ENCODE peak calls at places on chromosomes 4 and X, in six cellular contexts. R is mammary epithelial cell, D is upper lobe of right lung, H is colonic mucosa, K is heart left ventricle, Q is kidney. W is an unnamed sample. For H3K9me3, the result is how much of the 10 kb centered on the place peaks cover.

GRCh38 chr4:170193496-170193895 is 103.7 kb upstream of the AADAT start:
- DNase-seq in K (no peak), Q (no peak), R (peak), D (no peak), H (no peak), W (no peak)

GRCh38 chr4:36187723-36188333 is 56.5 kb downstream of the ARAP2 start:
- DNase-seq in R (peak), Q (no peak), K (no peak), H (no peak), D (no peak), W (no peak)

GRCh38 chr4:3683077-3683743 is 83.0 kb upstream of the ADRA2C start:
- DNase-seq in D (peak), Q (no peak), R (no peak), H (no peak), K (no peak), W (no peak)

GRCh38 chrX:34350552-34350951 is 218.4 kb upstream of the FAM47A start:
- DNase-seq in R (no peak), H (no peak), Q (no peak), K (no peak), D (no peak), W (no peak)

GRCh38 chr4:169015237-169015636 is 5.2 kb upstream of the CBR4 start:
- DNase-seq in D (no peak), K (no peak), H (no peak), R (no peak), Q (no peak), W (peak)

GRCh38 chrX:114058988-114059418 is 524.9 kb upstream of the HTR2C start:
- DNase-seq in H (peak), R (no peak), K (no peak), D (no peak), Q (no peak), W (no peak)

GRCh38 chrX:54181196-54181953 is 1.7 kb downstream of the FAM120C start:
- DNase-seq in R (no peak), H (no peak), D (no peak), K (no peak), Q (no peak), W (no peak)

GRCh38 chrX:153875391-153876111 is 10.4 kb downstream of the L1CAM start:
- DNase-seq in H (peak), D (peak), K (no peak), R (no peak), Q (peak), W (peak)

GRCh38 chr4:123545569-123546122 is 149.1 kb downstream of the SPRY1 start:
- DNase-seq in H (no peak), D (no peak), R (no peak), K (no peak), Q (no peak), W (no peak)
- H3K27ac ChIP-seq in H (peak), D (peak), R (no peak), K (no peak), Q (peak), W (peak)

GRCh38 chrX:144791298-144791697 is 456.0 kb upstream of the SPANXN1 start:
- DNase-seq in R (peak), H (no peak), K (no peak), D (no peak), Q (no peak), W (no peak)

GRCh38 chrX:144790148-144790547 is 457.2 kb upstream of the SPANXN1 start:
- DNase-seq in K (no peak), R (no peak), D (no peak), Q (no peak), H (no peak), W (no peak)
- H3K9me3 ChIP-seq in K (under half), R (under half), D (under half), Q (under half), H (under half), W (under half)

DNA sequence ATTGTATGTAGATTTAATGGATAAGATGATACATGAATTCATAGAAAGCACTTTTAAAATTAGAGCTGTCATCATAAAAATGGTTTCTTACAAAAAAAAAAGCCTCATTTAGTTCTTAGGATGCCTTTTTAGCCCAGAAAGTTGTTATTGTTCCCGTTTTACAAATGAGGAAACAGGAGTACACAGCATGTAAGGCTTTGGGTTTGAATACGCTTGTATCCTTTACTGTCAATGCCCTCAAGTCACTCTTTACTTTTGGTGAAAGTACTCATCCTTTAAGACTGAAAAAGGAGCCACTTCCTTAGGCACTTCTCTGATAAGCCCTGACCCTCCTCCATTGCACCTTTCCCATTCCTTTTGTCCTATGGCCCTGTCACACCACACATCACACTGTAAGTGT is 4.9 kb downstream of the EREG start:
- DNase-seq in D (no peak), H (no peak), R (no peak), K (no peak), Q (no peak), W (no peak)
- H3K27ac ChIP-seq in D (no peak), H (no peak), R (no peak), K (no peak), Q (no peak), W (no peak)

GRCh38 chr4:188091-188490 is 63.8 kb downstream of the ZNF718 start:
- DNase-seq in Q (no peak), R (no peak), D (no peak), H (no peak), K (no peak), W (no peak)
- H3K9me3 ChIP-seq in Q (under half), R (under half), D (under half), H (under half), K (under half), W (under half)

DNA sequence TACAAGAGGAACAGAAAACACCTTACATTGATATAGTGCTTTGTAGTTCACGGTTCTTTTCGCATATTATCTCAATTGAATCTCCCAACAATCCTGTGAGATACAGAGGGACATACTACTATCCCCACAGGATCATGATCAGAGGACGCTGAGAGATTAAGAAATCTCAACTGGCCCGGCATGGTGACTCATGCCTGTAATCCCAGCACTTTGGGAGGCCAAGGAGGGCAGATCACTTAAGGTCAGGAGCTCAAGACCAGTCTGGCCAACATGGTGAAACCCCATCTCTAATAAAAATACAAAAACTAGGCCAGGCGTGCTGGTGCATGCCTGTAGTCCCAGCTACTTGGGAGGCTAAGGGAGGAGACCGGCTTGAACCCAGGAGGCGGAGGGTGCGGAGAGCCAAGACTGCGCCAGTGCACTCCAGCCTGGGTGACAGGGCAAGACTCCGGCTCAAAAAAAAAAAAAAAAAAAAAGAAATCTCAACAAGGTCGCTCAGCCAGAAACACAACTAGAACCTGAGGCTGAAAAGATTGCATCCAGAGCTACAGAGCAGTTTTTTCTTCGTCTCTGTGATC is 7.4 kb downstream of the APOO start:
- DNase-seq in R (peak), H (no peak), D (no peak), K (peak), Q (no peak), W (peak)
- H3K27ac ChIP-seq in R (peak), H (no peak), D (peak), K (peak), Q (no peak), W (no peak)

GRCh38 chr4:6059375-6059805 is 41.2 kb upstream of the C4orf50 start:
- DNase-seq in D (no peak), Q (no peak), R (no peak), H (no peak), K (no peak), W (no peak)

GRCh38 chr4:6055436-6055835 is 37.2 kb upstream of the C4orf50 start:
- DNase-seq in H (no peak), R (no peak), Q (no peak), K (no peak), D (no peak), W (no peak)

GRCh38 chr4:6055030-6055429 is 36.8 kb upstream of the C4orf50 start:
- DNase-seq in Q (no peak), K (no peak), R (no peak), H (no peak), D (no peak), W (no peak)

GRCh38 chr4:6058531-6059374 is 40.5 kb upstream of the C4orf50 start:
- DNase-seq in K (no peak), H (no peak), R (no peak), D (no peak), Q (no peak), W (no peak)

GRCh38 chr4:6056976-6057766 is 38.9 kb upstream of the C4orf50 start:
- DNase-seq in H (no peak), R (no peak), K (no peak), D (peak), Q (no peak), W (no peak)
- H3K9me3 ChIP-seq in H (under half), R (half or more), K (under half), D (under half), Q (under half), W (under half)

DNA sequence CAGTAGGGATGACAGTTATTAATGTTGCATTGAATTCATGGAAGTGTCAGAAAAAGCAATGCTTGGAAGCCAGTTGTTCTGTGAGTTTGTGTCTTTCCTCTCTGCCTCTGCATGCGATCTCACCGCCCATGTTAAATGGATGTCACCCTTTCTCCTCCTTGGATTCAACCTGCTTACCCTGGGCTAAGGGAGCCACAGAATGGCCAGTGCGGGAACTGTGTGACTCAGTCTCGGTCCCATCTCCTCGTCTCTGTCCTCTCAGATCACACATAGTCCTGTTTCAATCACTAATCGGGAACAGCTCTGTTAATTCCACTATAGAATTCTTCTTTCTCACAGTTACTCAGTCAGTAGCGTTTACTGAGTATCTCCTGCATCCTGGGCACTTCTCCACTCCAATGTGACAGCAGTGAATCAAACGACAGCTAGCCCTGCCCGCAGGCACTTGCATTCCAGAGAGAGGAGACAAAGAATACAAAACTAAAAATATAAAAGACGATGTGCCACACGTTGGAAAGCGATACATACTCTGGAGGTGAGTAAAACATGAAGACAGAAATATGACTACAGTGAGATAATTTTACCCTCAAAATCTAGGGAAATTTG is 53.6 kb upstream of the TLR3 start:
- DNase-seq in R (no peak), Q (no peak), D (no peak), H (no peak), K (peak), W (no peak)
- H3K27ac ChIP-seq in R (no peak), Q (no peak), D (no peak), H (no peak), K (peak), W (no peak)

DNA sequence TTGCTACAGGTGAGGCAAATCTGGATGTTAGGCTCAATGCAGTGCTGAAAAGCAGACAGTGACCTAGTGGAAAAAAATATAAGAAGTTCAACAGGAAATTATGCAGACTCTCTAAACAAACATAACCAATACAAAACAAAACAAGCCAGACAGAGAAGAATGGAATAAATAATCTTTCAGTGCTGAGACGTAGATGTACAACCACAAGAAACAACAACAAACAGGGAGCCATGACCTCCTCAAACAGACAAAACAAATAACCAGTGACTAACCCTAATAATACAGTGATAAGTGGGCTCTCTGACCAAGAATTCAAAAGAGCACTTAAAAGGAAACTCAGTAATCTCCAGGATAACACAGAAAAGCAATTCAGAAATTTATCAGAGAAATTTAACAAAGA is 239.3 kb downstream of the SLC39A8 start:
- DNase-seq in D (no peak), K (no peak), H (no peak), R (no peak), Q (no peak), W (no peak)
- H3K9me3 ChIP-seq in D (under half), K (under half), H (under half), R (under half), Q (under half), W (under half)

GRCh38 chr4:76212301-76212700 is 1.3 kb downstream of the SCARB2 start:
- DNase-seq in D (no peak), R (no peak), Q (no peak), H (peak), K (no peak), W (no peak)

GRCh38 chr4:76208005-76208765 is 5.4 kb downstream of the SCARB2 start:
- DNase-seq in D (peak), R (peak), Q (peak), K (peak), H (peak), W (peak)

GRCh38 chr4:76211769-76212168 is 1.9 kb downstream of the SCARB2 start:
- DNase-seq in K (no peak), H (peak), Q (no peak), D (no peak), R (no peak), W (no peak)

GRCh38 chr4:76210502-76210901 is 3.1 kb downstream of the SCARB2 start:
- DNase-seq in Q (no peak), H (peak), K (no peak), D (no peak), R (no peak), W (no peak)

GRCh38 chr4:76209876-76210275 is 3.7 kb downstream of the SCARB2 start:
- DNase-seq in K (no peak), R (no peak), Q (no peak), D (no peak), H (no peak), W (no peak)
- H3K27ac ChIP-seq in K (peak), R (no peak), Q (no peak), D (peak), H (peak), W (peak)

W was measured in body of pancreas.